ENCODE peak calls at places on chromosomes 6 and 20, in four cellular contexts. D, V, R and O are unnamed samples.

GRCh38 chr6:29017428-29017802 is 12.3 kb upstream of the ZNF311 start:
- DNase-seq in D (no peak), V (no peak), R (no peak), O (no peak)

GRCh38 chr6:15132854-15133670 is 112.8 kb upstream of the JARID2 start:
- DNase-seq in D (no peak), V (no peak), R (no peak), O (peak)

GRCh38 chr6:21500894-21501293 is 92.7 kb upstream of the SOX4 start:
- DNase-seq in V (no peak), R (no peak), D (no peak), O (no peak)

GRCh38 chr6:114446342-114446741 is 103.5 kb upstream of the HS3ST5 start:
- DNase-seq in V (no peak), R (no peak), D (no peak), O (no peak)

GRCh38 chr6:127857051-127857637 is 43.7 kb downstream of the THEMIS start:
- DNase-seq in V (no peak), R (no peak), D (no peak), O (no peak)

GRCh38 chr6:40550096-40550731 is 37.0 kb downstream of the LRFN2 start:
- DNase-seq in D (no peak), V (peak), R (peak), O (peak)

GRCh38 chr6:9875605-9876353 is 539.1 kb downstream of the TFAP2A start:
- DNase-seq in D (no peak), R (no peak), V (no peak), O (no peak)

GRCh38 chr6:131368077-131368911 is 204.7 kb upstream of the ARG1 start:
- DNase-seq in V (peak), D (no peak), R (no peak), O (peak)

GRCh38 chr6:13383280-13384163 is 55.2 kb upstream of the TBC1D7 start:
- DNase-seq in V (no peak), D (no peak), R (no peak), O (no peak)

GRCh38 chr6:75205776-75206334 is at the start of gene COL12A1:
- DNase-seq in D (peak), R (no peak), V (peak), O (no peak)

GRCh38 chr6:165506657-165507056 is 156.4 kb downstream of the PDE10A start:
- DNase-seq in V (no peak), R (no peak), D (no peak), O (no peak)

GRCh38 chr6:1849686-1850580 is 240.2 kb downstream of the FOXC1 start:
- DNase-seq in D (no peak), R (no peak), V (no peak), O (no peak)

GRCh38 chr6:113672691-113673149 is 184.4 kb upstream of the MARCKS start:
- DNase-seq in V (peak), D (no peak), R (no peak), O (no peak)

GRCh38 chr6:160420969-160421556 is 72.9 kb downstream of the SLC22A3 start:
- DNase-seq in R (no peak), V (no peak), D (no peak), O (no peak)

GRCh38 chr20:20463933-20464374 is 96.0 kb downstream of the INSM1 start:
- DNase-seq in V (peak), R (no peak), D (no peak), O (no peak)

GRCh38 chr20:50403565-50404418 is 106.4 kb upstream of the PTPN1 start:
- DNase-seq in V (no peak), D (no peak), R (no peak), O (no peak)

GRCh38 chr6:116238083-116238482 is 15.8 kb downstream of the TSPYL4 start:
- DNase-seq in D (no peak), R (no peak), V (no peak), O (no peak)

GRCh38 chr20:20083796-20084195 is 31.5 kb downstream of the CFAP61 start:
- DNase-seq in V (peak), R (no peak), D (no peak), O (no peak)

GRCh38 chr6:57432162-57432561 is 114.7 kb downstream of the PRIM2 start:
- DNase-seq in R (no peak), D (no peak), V (no peak), O (no peak)

GRCh38 chr20:38805502-38805957 is at the start of gene PPP1R16B:
- DNase-seq in R (peak), V (peak), D (peak), O (no peak)

GRCh38 chr20:46501961-46502360 is 11.4 kb downstream of the ZNF334 start:
- DNase-seq in D (no peak), R (no peak), V (no peak), O (no peak)

GRCh38 chr6:82143041-82143481 is 104.5 kb downstream of the IBTK start:
- DNase-seq in R (no peak), V (no peak), D (no peak), O (no peak)

GRCh38 chr20:25444556-25444955 is 37.1 kb downstream of the GINS1 start:
- DNase-seq in V (no peak), R (no peak), D (no peak), O (no peak)

GRCh38 chr6:77774457-77774856 is 121.6 kb downstream of the MEI4 start:
- DNase-seq in R (no peak), V (no peak), D (no peak), O (no peak)

GRCh38 chr6:137970368-137970767 is 103.3 kb downstream of the TNFAIP3 start:
- DNase-seq in R (no peak), D (no peak), V (no peak), O (no peak)

GRCh38 chr20:20455945-20456344 is 88.0 kb downstream of the INSM1 start:
- DNase-seq in V (no peak), R (no peak), D (no peak), O (no peak)

GRCh38 chr20:59152559-59153354 is 10.9 kb upstream of the ZNF831 start:
- DNase-seq in R (no peak), V (no peak), D (no peak), O (no peak)

GRCh38 chr6:52962701-52963100 is 32.4 kb downstream of the GSTA4 start:
- DNase-seq in R (no peak), D (no peak), V (no peak), O (no peak)

GRCh38 chr6:125802943-125803377 is 12.2 kb downstream of the NCOA7 start:
- DNase-seq in V (no peak), R (no peak), D (no peak), O (peak)
- H3K4me3 ChIP-seq in V (no peak), R (no peak), D (no peak), O (no peak)

GRCh38 chr20:62922451-62922921 is 3.8 kb downstream of the DIDO1 start:
- DNase-seq in R (peak), D (peak), V (no peak), O (no peak)
- H3K4me3 ChIP-seq in R (peak), D (peak), V (no peak), O (no peak)

GRCh38 chr20:35700625-35701148 is 1.5 kb downstream of the ROMO1 start:
- DNase-seq in D (no peak), R (no peak), V (no peak), O (no peak)
- H3K4me3 ChIP-seq in D (no peak), R (no peak), V (peak), O (peak)

GRCh38 chr6:111600588-111601440 is 4.9 kb downstream of the TRAF3IP2 start:
- DNase-seq in R (no peak), D (no peak), V (no peak), O (no peak)

GRCh38 chr6:111603648-111604047 is 2.0 kb downstream of the TRAF3IP2 start:
- DNase-seq in R (no peak), D (no peak), V (no peak), O (no peak)

GRCh38 chr6:111600154-111600553 is 5.5 kb downstream of the TRAF3IP2 start:
- DNase-seq in R (no peak), V (no peak), D (no peak), O (no peak)

GRCh38 chr6:111602481-111603404 is 2.9 kb downstream of the TRAF3IP2 start:
- DNase-seq in D (no peak), R (no peak), V (no peak), O (no peak)

DNA sequence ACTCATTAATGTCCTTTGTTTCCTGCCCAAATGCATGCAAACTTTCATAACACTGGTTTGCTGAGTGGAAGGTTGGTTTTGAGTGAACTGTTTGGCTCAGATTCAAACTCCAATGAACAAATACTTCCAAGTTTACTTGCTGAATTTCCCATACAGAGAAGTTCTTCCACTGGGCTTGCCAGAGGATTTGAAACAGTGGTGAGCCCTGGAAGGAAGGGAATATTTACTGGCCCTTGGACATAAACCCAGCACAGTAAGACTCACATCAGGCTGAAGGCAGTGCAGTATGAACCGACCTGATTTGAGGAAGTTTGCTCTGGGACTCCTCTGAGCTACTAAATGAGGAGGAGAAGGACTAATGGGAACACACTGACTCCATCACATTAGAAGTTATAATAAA is 3.8 kb downstream of the TRAF3IP2 start:
- DNase-seq in V (no peak), D (no peak), R (no peak), O (no peak)
- H3K4me3 ChIP-seq in V (no peak), D (no peak), R (no peak), O (no peak)

GRCh38 chr6:105066233-105066632 is 109.3 kb downstream of the LIN28B start:
- DNase-seq in V (no peak), D (no peak), R (no peak), O (no peak)
- H3K4me3 ChIP-seq in V (no peak), D (no peak), R (no peak), O (no peak)